ENCODE peak calls at places on chromosomes 4 and X, in ten cellular contexts. X is NCI-H2081; M is foreskin melanocyte; D is amygdala; L is stimulated activated CD8-positive, alpha-beta memory T cell treated with anti-CD3 and anti-CD28 coated beads, Interleukin-7, amount 100 ng/mL, for 24 hours; Z is neural crest cell; E is BE2C; I is SW 1271; J is left ventricle myocardium inferior; F is lung microvascular endothelial cell. A is an unnamed sample.

GRCh38 chr4:140367738-140368137 is 5.7 kb upstream of the SCOC start:
- DNase-seq in Z (no peak), E (no peak), L (no peak), I (no peak), J (no peak), D (no peak), M (no peak), F (no peak), X (no peak), A (no peak)

GRCh38 chr4:41599192-41599786 is 61.3 kb downstream of the LIMCH1 start:
- DNase-seq in M (no peak), Z (no peak), F (no peak), L (no peak), I (no peak), E (no peak), J (no peak), D (no peak), X (no peak), A (no peak)

GRCh38 chr4:23686169-23686903 is 203.5 kb downstream of the PPARGC1A start:
- DNase-seq in M (no peak), X (no peak), L (no peak), I (no peak), F (no peak), J (no peak), E (no peak), D (no peak), Z (no peak), A (no peak)

GRCh38 chr4:88991746-88992145 is 65.2 kb downstream of the FAM13A start:
- DNase-seq in I (no peak), D (no peak), Z (no peak), M (no peak), X (no peak), J (no peak), L (no peak), E (no peak), F (no peak), A (no peak)

GRCh38 chr4:138251904-138252303 is 9.8 kb upstream of the SLC7A11 start:
- DNase-seq in L (no peak), J (no peak), M (no peak), F (no peak), X (no peak), Z (no peak), D (no peak), I (no peak), E (no peak), A (no peak)

GRCh38 chr4:140697709-140698560 is 58.2 kb downstream of the TBC1D9 start:
- DNase-seq in E (no peak), I (no peak), L (no peak), Z (no peak), X (peak; percentile 29), F (no peak), M (no peak), D (no peak), J (no peak), A (no peak)

GRCh38 chr4:155489261-155489660 is 112.5 kb upstream of the MAP9 start:
- DNase-seq in F (no peak), I (no peak), D (no peak), M (no peak), J (no peak), L (no peak), E (no peak), X (no peak), Z (no peak), A (no peak)

GRCh38 chrX:109740076-109740809 is 7.2 kb upstream of the ACSL4 start:
- DNase-seq in Z (no peak), F (no peak), J (no peak), X (no peak), I (no peak), M (no peak), L (no peak), E (no peak), D (no peak), A (no peak)

GRCh38 chr4:3360741-3361140 is 67.9 kb downstream of the RGS12 start:
- DNase-seq in Z (no peak), M (no peak), I (no peak), X (no peak), F (no peak), D (no peak), J (no peak), L (no peak), E (no peak), A (no peak)

GRCh38 chr4:18880850-18881249 is 859.3 kb upstream of the LCORL start:
- DNase-seq in I (no peak), E (no peak), Z (no peak), L (no peak), X (no peak), F (no peak), J (no peak), D (no peak), M (no peak), A (no peak)

GRCh38 chrX:17440836-17441235 is 65.8 kb downstream of the NHS start:
- DNase-seq in D (no peak), I (no peak), E (no peak), F (no peak), J (no peak), Z (no peak), X (no peak), M (no peak), L (no peak), A (no peak)

GRCh38 chr4:55568905-55569504 is 22.3 kb upstream of the CLOCK start:
- DNase-seq in L (no peak), I (no peak), Z (no peak), D (no peak), J (no peak), F (no peak), E (no peak), M (no peak), X (no peak), A (no peak)